ENCODE peak calls at places on chromosomes 3 and 15, in eight cellular contexts. H is endodermal cell, M is IMR-90, X is NT2/D1, T is kidney, J is GM23248, N is PC-3, S is mesendoderm. A is an unnamed sample.

GRCh38 chr15:40772014-40772413 is 2.2 kb downstream of the C15orf62 start:
- DNase-seq in J (no peak), H (no peak), N (no peak), M (no peak), T (no peak), S (no peak), X (no peak), A (no peak)

GRCh38 chr15:55277116-55277564 is 12.5 kb downstream of the RAB27A start:
- DNase-seq in M (peak; percentile 82), S (no peak), H (no peak), X (no peak), J (no peak), N (no peak), T (no peak), A (no peak)

GRCh38 chr3:59518268-59518667 is 468.4 kb upstream of the CFAP20DC start:
- DNase-seq in M (no peak), S (no peak), X (no peak), H (no peak), N (no peak), T (no peak), J (no peak), A (no peak)

GRCh38 chr15:83694030-83694429 is 40.1 kb downstream of the ADAMTSL3 start:
- DNase-seq in X (peak; percentile 55), N (peak; percentile 79), J (no peak), M (peak; percentile 32), H (peak; percentile 83), T (no peak), S (peak; percentile 89), A (no peak)

GRCh38 chr3:116056280-116056679 is 389.0 kb downstream of the LSAMP start:
- DNase-seq in N (no peak), S (no peak), X (no peak), T (no peak), J (no peak), M (no peak), H (no peak), A (no peak)

GRCh38 chr3:109696932-109697331 is 359.6 kb upstream of the DPPA4 start:
- DNase-seq in T (no peak), N (peak; percentile 13), X (no peak), M (no peak), S (no peak), H (no peak), J (no peak), A (no peak)

GRCh38 chr3:169344465-169344864 is 319.0 kb downstream of the MECOM start:
- DNase-seq in S (no peak), N (peak; percentile 65), M (peak; percentile 55), T (no peak), H (no peak), X (no peak), J (peak; percentile 49), A (no peak)

GRCh38 chr3:39788484-39788883 is 20.9 kb upstream of the MYRIP start:
- DNase-seq in T (no peak), N (no peak), X (no peak), H (no peak), M (no peak), J (no peak), S (no peak), A (no peak)

GRCh38 chr3:189967254-189967865 is 153.3 kb downstream of the P3H2 start:
- DNase-seq in S (peak; percentile 57), X (peak; percentile 30), J (peak; percentile 67), H (no peak), T (no peak), N (peak; percentile 85), M (peak; percentile 65), A (peak; percentile 93)

GRCh38 chr3:38611866-38612265 is 37.6 kb downstream of the SCN5A start:
- DNase-seq in S (no peak), H (no peak), N (no peak), X (no peak), T (no peak), J (no peak), M (no peak), A (no peak)

GRCh38 chr15:35439291-35439690 is 106.7 kb downstream of the DPH6 start:
- DNase-seq in S (no peak), H (no peak), X (no peak), J (peak; percentile 72), M (peak; percentile 88), N (peak; percentile 6), T (no peak), A (no peak)

GRCh38 chr3:176469694-176470205 is 727.5 kb downstream of the TBL1XR1 start:
- DNase-seq in J (peak; percentile 2), H (no peak), T (no peak), S (peak; percentile 6), X (peak; percentile 1), M (no peak), N (peak; percentile 53), A (no peak)

GRCh38 chr3:138389841-138390581 is 41.6 kb downstream of the MRAS start:
- DNase-seq in X (no peak), M (peak; percentile 94), J (peak; percentile 96), T (no peak), H (no peak), S (peak; percentile 86), N (peak; percentile 83), A (no peak)

GRCh38 chr3:42148982-42149432 is 57.9 kb downstream of the TRAK1 start:
- DNase-seq in J (peak; percentile 83), X (no peak), M (peak; percentile 91), S (peak; percentile 94), N (peak; percentile 37), H (peak; percentile 90), T (no peak), A (no peak)

GRCh38 chr3:83023050-83023449 is 1261.6 kb upstream of the GBE1 start:
- DNase-seq in M (no peak), S (no peak), N (peak; percentile 11), J (no peak), X (no peak), H (no peak), T (peak; percentile 35), A (no peak)

GRCh38 chr3:6860911-6861330 is at the start of gene GRM7:
- DNase-seq in N (no peak), H (peak; percentile 83), M (no peak), T (no peak), S (peak; percentile 83), J (no peak), X (peak; percentile 48), A (no peak)

GRCh38 chr15:43911235-43911661 is 84.4 kb downstream of the WDR76 start:
- DNase-seq in S (no peak), H (no peak), J (peak; percentile 98), T (no peak), X (no peak), M (peak; percentile 93), N (peak; percentile 93), A (no peak)

GRCh38 chr3:127632441-127632840 is 3.5 kb downstream of the PODXL2 start:
- DNase-seq in S (no peak), T (no peak), J (peak; percentile 25), N (no peak), H (no peak), M (no peak), X (no peak), A (peak; percentile 18)

GRCh38 chr3:160480931-160481330 is 31.3 kb upstream of the TRIM59 start:
- DNase-seq in T (no peak), M (peak; percentile 40), J (peak; percentile 40), H (no peak), N (peak; percentile 19), S (peak; percentile 31), X (no peak), A (no peak)

GRCh38 chr3:16300881-16301359 is 35.9 kb downstream of the OXNAD1 start:
- DNase-seq in S (no peak), H (no peak), J (no peak), T (no peak), M (no peak), N (no peak), X (no peak), A (no peak)

GRCh38 chr3:138812806-138813205 is 21.9 kb downstream of the PIK3CB start:
- DNase-seq in T (no peak), J (peak; percentile 25), H (no peak), S (no peak), N (no peak), X (no peak), M (peak; percentile 69), A (no peak)

DNA sequence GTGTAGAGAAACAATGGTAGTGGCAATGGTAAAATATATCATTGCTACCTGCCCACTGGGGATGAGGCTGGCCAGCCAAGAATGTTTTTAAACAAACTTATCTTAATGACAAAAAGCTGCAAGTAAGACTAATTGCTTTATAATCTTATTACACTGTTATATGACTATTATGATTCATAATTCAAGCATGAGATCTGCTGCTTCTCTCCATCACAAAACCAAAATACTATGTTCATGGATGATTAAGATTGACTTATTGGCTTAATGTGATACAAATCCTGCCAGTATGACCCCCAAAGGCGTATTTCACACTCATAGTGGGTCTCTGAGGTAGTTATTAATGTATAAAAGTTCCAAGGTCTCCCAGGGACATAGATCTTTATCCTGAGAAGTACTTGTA is 52.6 kb downstream of the FBN1 start:
- DNase-seq in M (no peak), H (no peak), X (no peak), N (no peak), T (no peak), S (no peak), J (peak; percentile 41), A (no peak)
- H3K9ac ChIP-seq in M (no peak overlapping the region), H (no peak overlapping the region), X (no peak overlapping the region), N (no peak overlapping the region), T (no peak overlapping the region), S (no peak overlapping the region), J (peak overlapping the region; percentile 52), A (no peak overlapping the region)

DNA sequence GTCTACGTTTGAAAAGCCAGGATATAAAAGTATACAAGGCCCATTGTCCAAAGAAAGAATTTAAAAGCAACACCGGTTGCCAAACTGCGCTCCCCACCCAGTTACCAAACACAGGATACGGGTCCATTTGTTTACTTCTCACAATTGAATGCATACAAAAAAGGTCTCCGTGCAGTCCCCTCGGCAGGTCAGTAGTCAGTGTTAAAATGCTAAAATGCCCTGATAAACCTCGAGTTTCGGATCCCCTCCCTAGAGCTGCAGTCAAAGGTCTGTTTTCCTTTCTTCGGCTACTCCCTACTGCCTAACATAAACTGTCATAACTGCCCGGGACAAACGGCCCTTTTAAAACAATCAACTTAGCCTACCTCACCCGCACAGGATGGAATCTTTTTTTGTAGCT is 534.6 kb downstream of the FOXP1 start:
- DNase-seq in H (no peak), X (no peak), J (no peak), N (peak; percentile 82), S (peak; percentile 47), T (no peak), M (no peak), A (no peak)
- H3K4me3 ChIP-seq in H (no peak overlapping the region), X (no peak overlapping the region), J (no peak overlapping the region), N (peak overlapping the region; percentile 26), S (no peak overlapping the region), T (no peak overlapping the region), M (no peak overlapping the region), A (no peak overlapping the region)

GRCh38 chr3:194036842-194037241 is 99.1 kb upstream of the HES1 start:
- DNase-seq in H (no peak), N (no peak), T (no peak), X (no peak), J (no peak), M (no peak), S (no peak), A (no peak)
- H3K9ac ChIP-seq in H (no peak overlapping the region), N (no peak overlapping the region), T (no peak overlapping the region), X (no peak overlapping the region), J (no peak overlapping the region), M (no peak overlapping the region), S (no peak overlapping the region), A (no peak overlapping the region)

DNA sequence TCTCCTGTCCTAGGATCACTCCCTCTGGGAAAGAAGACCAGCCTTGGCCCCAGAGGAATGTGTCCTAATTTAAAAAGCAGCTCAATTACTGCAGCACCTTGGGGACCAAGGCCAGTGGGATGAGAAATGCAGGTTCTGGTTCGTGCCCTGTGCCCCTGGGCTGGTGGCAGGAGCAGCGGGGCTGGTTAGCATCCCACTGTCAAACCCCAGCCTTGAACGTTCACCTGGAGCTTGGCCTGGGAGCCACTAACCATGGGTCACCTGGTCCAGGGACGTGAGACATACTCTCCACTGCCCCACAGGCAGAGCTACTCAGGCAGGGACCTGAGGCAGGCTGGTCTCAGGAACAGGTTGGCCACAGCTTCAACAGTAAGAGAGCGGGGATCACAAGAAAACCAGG is 8.4 kb upstream of the RTP3 start:
- DNase-seq in X (no peak), H (no peak), T (no peak), M (no peak), N (no peak), J (no peak), S (no peak), A (no peak)
- H3K4me3 ChIP-seq in X (no peak overlapping the region), H (no peak overlapping the region), T (no peak overlapping the region), M (no peak overlapping the region), N (no peak overlapping the region), J (no peak overlapping the region), S (no peak overlapping the region), A (no peak overlapping the region)